ENCODE peak calls at places on chromosomes 6 and 20, in four cellular contexts. M, H, U and R are unnamed samples. For H3K9me3, the result is how much of the 10 kb centered on the place peaks cover.

GRCh38 chr20:52972965-52973819 is 1.0 kb downstream of the TSHZ2 start:
- DNase-seq in H (peak), U (peak), M (peak), R (peak)

GRCh38 chr20:63639093-63639860 is 12.4 kb upstream of the GMEB2 start:
- DNase-seq in U (peak), M (no peak), H (no peak), R (no peak)

GRCh38 chr20:63283397-63284082 is 9.4 kb upstream of the COL20A1 start:
- DNase-seq in H (no peak), M (no peak), U (no peak), R (no peak)

GRCh38 chr6:40719671-40720374 is 132.7 kb upstream of the LRFN2 start:
- DNase-seq in U (no peak), H (peak), M (peak), R (peak)

GRCh38 chr6:83708970-83709747 is at the start of gene SNAP91:
- DNase-seq in U (no peak), M (no peak), H (peak), R (peak)

GRCh38 chr6:113909224-113909856 is 52.2 kb downstream of the MARCKS start:
- DNase-seq in U (peak), H (peak), M (peak), R (no peak)

GRCh38 chr6:111850288-111850937 is 22.8 kb downstream of the FYN start:
- DNase-seq in H (no peak), M (no peak), U (peak), R (no peak)

GRCh38 chr6:68167604-68168003 is 467.5 kb upstream of the ADGRB3 start:
- DNase-seq in M (no peak), H (no peak), U (no peak), R (no peak)

GRCh38 chr6:17905611-17906592 is 81.5 kb downstream of the KIF13A start:
- DNase-seq in U (no peak), M (peak), H (no peak), R (no peak)

GRCh38 chr6:139219746-139220145 is 72.1 kb downstream of the TXLNB start:
- DNase-seq in H (no peak), U (no peak), M (no peak), R (no peak)

GRCh38 chr6:12138377-12138776 is 126.3 kb downstream of the HIVEP1 start:
- DNase-seq in M (no peak), U (peak), H (no peak), R (no peak)

GRCh38 chr6:150099546-150099945 is 30.6 kb upstream of the ULBP3 start:
- DNase-seq in H (no peak), M (no peak), U (no peak), R (no peak)

GRCh38 chr20:1566701-1567100 is 9.2 kb upstream of the SIRPD start:
- DNase-seq in H (no peak), M (peak), U (no peak), R (no peak)

GRCh38 chr20:32792316-32792715 is 27.4 kb upstream of the MAPRE1 start:
- DNase-seq in H (peak), U (peak), M (peak), R (no peak)

GRCh38 chr6:63066053-63066704 is 145.1 kb upstream of the FKBP1C start:
- DNase-seq in U (no peak), H (no peak), M (no peak), R (peak)

GRCh38 chr6:114419175-114419574 is 76.4 kb upstream of the HS3ST5 start:
- DNase-seq in U (no peak), M (no peak), H (no peak), R (no peak)

GRCh38 chr20:54110041-54110440 is 39.6 kb upstream of the BCAS1 start:
- DNase-seq in M (peak), U (no peak), H (no peak), R (no peak)

GRCh38 chr6:43628392-43629103 is 516 bp downstream of the GTPBP2 start:
- DNase-seq in U (peak), H (peak), M (peak), R (peak)

GRCh38 chr20:46126440-46127056 is 8.4 kb downstream of the CD40 start:
- DNase-seq in H (no peak), U (no peak), M (no peak), R (no peak)

GRCh38 chr6:105178110-105178509 is 1.7 kb downstream of the POPDC3 start:
- DNase-seq in U (no peak), H (no peak), M (peak), R (no peak)

GRCh38 chr20:49030954-49031619 is 15.0 kb upstream of the CSE1L start:
- DNase-seq in H (no peak), M (peak), U (no peak), R (no peak)

GRCh38 chr20:35719717-35720116 is 20.5 kb downstream of the ROMO1 start:
- DNase-seq in U (no peak), M (no peak), H (no peak), R (peak)

GRCh38 chr6:89596484-89596883 is 42.1 kb downstream of the LYRM2 start:
- DNase-seq in H (no peak), U (no peak), M (no peak), R (no peak)

GRCh38 chr20:4444404-4444803 is 277.3 kb upstream of the PRND start:
- DNase-seq in M (peak), H (no peak), U (no peak), R (no peak)

GRCh38 chr20:34066476-34067090 is 45.5 kb downstream of the EIF2S2 start:
- DNase-seq in U (no peak), H (no peak), M (peak), R (no peak)

GRCh38 chr6:142945071-142945445 is at the start of gene HIVEP2:
- DNase-seq in H (peak), M (peak), U (peak), R (peak)

GRCh38 chr6:137150072-137150471 is 23.4 kb downstream of the IL22RA2 start:
- DNase-seq in M (no peak), U (no peak), H (no peak), R (no peak)

GRCh38 chr20:59159822-59160740 is 3.5 kb upstream of the ZNF831 start:
- DNase-seq in U (peak), M (no peak), H (no peak), R (peak)

GRCh38 chr6:33737267-33738026 is 9.3 kb downstream of the IP6K3 start:
- DNase-seq in H (no peak), M (no peak), U (no peak), R (no peak)

GRCh38 chr6:143457563-143458359 is 7.2 kb downstream of the PEX3 start:
- DNase-seq in M (peak), U (no peak), H (no peak), R (no peak)

GRCh38 chr6:147190556-147190955 is 13.7 kb upstream of the STXBP5 start:
- DNase-seq in H (no peak), U (no peak), M (no peak), R (no peak)
- H3K4me3 ChIP-seq in H (no peak), U (no peak), M (no peak), R (no peak)

GRCh38 chr20:56069016-56069415 is 63.7 kb upstream of the CBLN4 start:
- DNase-seq in H (no peak), M (no peak), U (no peak), R (no peak)
- H3K9me3 ChIP-seq in H (half or more), M (under half), U (under half), R (half or more)

DNA sequence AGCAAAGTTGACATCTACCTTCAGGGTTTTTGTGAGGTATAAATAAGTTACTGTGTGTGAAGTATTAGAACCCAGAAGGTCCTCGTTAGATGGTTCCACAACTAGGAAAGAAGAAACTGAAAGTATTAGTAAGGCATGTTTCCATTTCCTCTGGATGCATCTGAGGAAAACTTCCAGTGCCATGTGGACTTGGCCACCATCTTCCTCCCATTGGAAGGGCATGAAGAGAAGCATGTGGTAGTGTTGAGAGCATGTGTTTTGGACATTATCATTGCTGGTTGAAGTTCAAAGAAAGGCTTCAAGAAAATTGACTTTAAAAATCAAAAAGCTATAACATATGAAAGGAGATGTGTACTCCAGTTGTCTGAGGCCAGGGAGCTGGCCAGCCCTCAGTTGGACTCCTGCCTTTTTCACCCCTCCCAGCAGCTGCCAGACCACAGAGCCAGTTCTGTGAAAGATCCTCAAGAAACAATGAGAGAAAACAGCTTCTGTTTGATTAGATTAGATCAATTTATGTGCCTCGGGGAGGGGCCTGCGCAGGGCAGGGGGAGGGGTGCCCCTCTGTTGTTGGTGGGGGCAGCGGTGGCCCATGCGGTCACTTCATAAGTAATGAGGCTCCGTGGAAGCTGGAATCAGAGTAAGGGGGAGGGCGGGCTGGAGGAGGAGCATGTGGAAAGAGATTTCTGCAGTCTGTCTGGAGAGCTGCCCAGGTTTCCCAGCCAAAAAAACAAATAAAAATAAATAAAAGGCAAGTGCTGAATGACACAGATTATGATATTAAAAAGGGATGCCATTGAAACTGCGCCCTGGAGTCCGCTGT is 154.0 kb downstream of the JARID2 start:
- DNase-seq in H (peak), M (peak), U (no peak), R (peak)
- H3K4me3 ChIP-seq in H (peak), M (peak), U (no peak), R (peak)

DNA sequence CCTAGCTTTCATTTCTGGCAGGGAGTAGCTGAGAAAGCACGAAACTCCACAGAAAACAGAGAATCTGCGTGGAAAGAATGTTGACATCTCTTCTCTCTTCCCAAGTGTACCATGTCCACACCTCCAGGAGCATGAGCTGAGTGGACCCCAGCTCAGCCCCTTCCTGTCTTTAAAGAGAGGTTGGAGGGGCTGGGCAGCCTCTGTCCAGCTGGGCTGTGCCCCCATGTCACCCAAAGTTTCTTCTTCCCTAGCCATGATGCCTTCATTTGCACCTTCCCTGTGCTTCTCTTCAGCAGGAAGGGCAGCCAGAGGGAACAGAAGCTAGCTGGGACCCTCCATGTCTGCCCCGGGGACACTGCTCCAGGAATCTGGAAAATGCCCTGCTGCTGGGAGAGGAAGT is 655.0 kb upstream of the DEFB115 start:
- DNase-seq in H (no peak), U (no peak), M (no peak), R (no peak)
- H3K9me3 ChIP-seq in H (under half), U (under half), M (under half), R (under half)